ENCODE peak calls at places on chromosomes 13 and 19, in seven cellular contexts. S is Calu3, B is dorsolateral prefrontal cortex, U is colonic mucosa, Q is Caco-2, C is transverse colon, R is fibroblast of pulmonary artery. H is an unnamed sample.

GRCh38 chr13:41621716-41622508 is 164.6 kb downstream of the RGCC start:
- DNase-seq in S (no peak), B (no peak), U (no peak), Q (peak), C (no peak), R (peak), H (no peak)

GRCh38 chr19:5691930-5692784 is 2.1 kb downstream of the RPL36 start:
- DNase-seq in S (no peak), B (no peak), U (no peak), Q (no peak), C (no peak), R (no peak), H (peak)

GRCh38 chr19:20367811-20368294 is 197.7 kb downstream of the ZNF737 start:
- DNase-seq in S (no peak), B (peak), U (no peak), Q (no peak), C (no peak), R (no peak), H (no peak)

GRCh38 chr13:23449386-23450162 is 16.1 kb upstream of the SACS start:
- DNase-seq in S (no peak), B (no peak), U (no peak), Q (no peak), C (no peak), R (no peak), H (no peak)

GRCh38 chr13:42011601-42012401 is 36.6 kb upstream of the DGKH start:
- DNase-seq in S (peak), B (no peak), U (no peak), Q (peak), C (no peak), R (no peak), H (peak)

GRCh38 chr13:46893221-46893620 is 3.6 kb downstream of the HTR2A start:
- DNase-seq in S (no peak), B (no peak), U (no peak), Q (no peak), C (no peak), R (no peak), H (no peak)

GRCh38 chr13:34749046-34749445 is 193.0 kb upstream of the NBEA start:
- DNase-seq in S (no peak), B (no peak), U (no peak), Q (no peak), C (no peak), R (no peak), H (no peak)

GRCh38 chr13:25881946-25882574 is 169.8 kb downstream of the SHISA2 start:
- DNase-seq in S (no peak), B (no peak), U (no peak), Q (peak), C (no peak), R (no peak), H (no peak)

GRCh38 chr13:78428646-78429045 is 174.7 kb downstream of the POU4F1 start:
- DNase-seq in S (no peak), B (no peak), U (no peak), Q (no peak), C (no peak), R (no peak), H (no peak)

GRCh38 chr13:113864303-113864890 is 521 bp upstream of the GAS6 start:
- DNase-seq in S (no peak), B (no peak), U (peak), Q (no peak), C (no peak), R (no peak), H (peak)

DNA sequence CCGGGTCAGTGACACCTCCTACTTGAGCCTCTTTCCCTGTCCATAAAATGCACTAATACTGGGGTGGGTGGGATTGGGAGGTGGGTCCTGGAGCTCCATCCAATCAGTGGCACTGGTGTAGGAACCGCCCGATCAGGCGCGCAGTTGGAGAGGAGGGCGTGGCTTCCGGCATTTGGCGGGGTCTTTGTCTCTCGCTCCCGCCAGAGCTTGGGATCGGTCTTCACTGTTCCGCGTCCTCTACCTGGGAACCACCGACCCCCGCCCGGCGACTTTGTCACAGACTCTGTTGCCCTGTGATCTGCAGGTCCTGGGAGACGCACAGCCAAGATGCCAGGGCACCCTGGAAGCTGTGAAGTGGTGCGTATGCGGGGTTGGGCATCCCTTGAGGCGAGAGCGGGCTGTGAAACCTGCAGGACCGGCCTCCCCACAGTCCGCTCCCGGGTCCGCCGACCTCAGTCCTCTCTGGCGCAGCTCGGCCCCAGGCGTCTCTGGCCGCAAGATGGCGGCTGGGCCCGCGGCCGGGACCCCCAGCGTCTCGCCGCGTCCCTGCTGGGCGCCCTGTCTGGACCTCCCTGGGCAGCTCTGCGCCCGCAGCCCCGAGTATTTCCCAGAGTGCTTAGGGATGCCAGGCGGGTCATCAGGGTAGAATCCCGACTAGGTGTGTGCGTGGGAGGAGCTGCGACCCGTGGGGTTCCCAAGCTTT is 41.6 kb upstream of the ZNF730 start:
- DNase-seq in S (no peak), B (peak), U (peak), Q (peak), C (peak), R (peak), H (no peak)
- TF ChIP-seq CTCF in S (no peak), B (no peak), U (no peak), Q (no peak), C (no peak), R (no peak), H (no peak)

GRCh38 chr13:45468676-45469075 is 3.9 kb downstream of the COG3 start:
- DNase-seq in S (no peak), B (no peak), U (peak), Q (no peak), C (peak), R (no peak), H (no peak)

GRCh38 chr13:45464687-45465453 is at the start of gene COG3:
- DNase-seq in S (peak), B (peak), U (peak), Q (peak), C (peak), R (peak), H (peak)

GRCh38 chr13:45466359-45466758 is 1.6 kb downstream of the COG3 start:
- DNase-seq in S (no peak), B (no peak), U (no peak), Q (no peak), C (no peak), R (no peak), H (no peak)

DNA sequence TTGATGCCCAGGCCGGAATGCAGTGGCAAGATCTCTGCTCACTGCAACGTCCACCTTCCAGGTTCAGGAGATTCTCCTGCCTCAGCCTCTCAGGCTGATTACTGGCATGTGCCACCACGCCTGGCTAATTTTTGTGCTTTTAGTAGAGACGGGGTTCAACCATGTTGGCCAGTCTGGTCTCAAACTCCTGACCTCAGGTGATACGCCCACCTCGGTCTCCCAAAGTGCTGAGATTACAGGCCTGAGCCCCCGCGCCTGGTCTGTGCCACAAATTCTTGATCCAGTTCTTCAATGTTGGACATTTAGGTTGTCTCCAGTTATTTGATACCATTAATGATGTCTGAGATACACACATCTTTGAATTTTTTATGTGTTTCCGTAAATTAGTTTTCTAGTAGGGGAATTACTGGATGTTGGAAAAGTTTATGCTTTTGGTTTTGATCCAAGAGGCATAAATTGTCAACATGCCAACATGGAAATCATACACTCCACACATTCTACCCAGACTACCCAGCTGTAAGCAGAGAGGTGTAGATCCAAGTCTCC is 525 bp upstream of the COG3 start:
- DNase-seq in S (no peak), B (no peak), U (peak), Q (no peak), C (peak), R (no peak), H (no peak)
- TF ChIP-seq CTCF in S (no peak), B (no peak), U (no peak), Q (no peak), C (peak), R (peak), H (no peak)

GRCh38 chr13:107395927-107396757 is 819.2 kb downstream of the LIG4 start:
- DNase-seq in S (no peak), B (no peak), U (no peak), Q (no peak), C (no peak), R (no peak), H (no peak)
- TF ChIP-seq CTCF in S (no peak), B (no peak), U (no peak), Q (no peak), C (no peak), R (no peak), H (no peak)

GRCh38 chr19:41352609-41353465 is 885 bp downstream of the TGFB1 start:
- DNase-seq in S (peak), B (no peak), U (peak), Q (peak), C (peak), R (peak), H (peak)
- TF ChIP-seq CTCF in S (peak), B (peak), U (peak), Q (peak), C (peak), R (peak), H (peak)

GRCh38 chr13:48078251-48078656 is 16.6 kb downstream of the MED4 start:
- DNase-seq in S (peak), B (no peak), U (no peak), Q (peak), C (peak), R (peak), H (peak)
- TF ChIP-seq CTCF in S (no peak), B (no peak), U (no peak), Q (peak), C (no peak), R (peak), H (peak)

DNA sequence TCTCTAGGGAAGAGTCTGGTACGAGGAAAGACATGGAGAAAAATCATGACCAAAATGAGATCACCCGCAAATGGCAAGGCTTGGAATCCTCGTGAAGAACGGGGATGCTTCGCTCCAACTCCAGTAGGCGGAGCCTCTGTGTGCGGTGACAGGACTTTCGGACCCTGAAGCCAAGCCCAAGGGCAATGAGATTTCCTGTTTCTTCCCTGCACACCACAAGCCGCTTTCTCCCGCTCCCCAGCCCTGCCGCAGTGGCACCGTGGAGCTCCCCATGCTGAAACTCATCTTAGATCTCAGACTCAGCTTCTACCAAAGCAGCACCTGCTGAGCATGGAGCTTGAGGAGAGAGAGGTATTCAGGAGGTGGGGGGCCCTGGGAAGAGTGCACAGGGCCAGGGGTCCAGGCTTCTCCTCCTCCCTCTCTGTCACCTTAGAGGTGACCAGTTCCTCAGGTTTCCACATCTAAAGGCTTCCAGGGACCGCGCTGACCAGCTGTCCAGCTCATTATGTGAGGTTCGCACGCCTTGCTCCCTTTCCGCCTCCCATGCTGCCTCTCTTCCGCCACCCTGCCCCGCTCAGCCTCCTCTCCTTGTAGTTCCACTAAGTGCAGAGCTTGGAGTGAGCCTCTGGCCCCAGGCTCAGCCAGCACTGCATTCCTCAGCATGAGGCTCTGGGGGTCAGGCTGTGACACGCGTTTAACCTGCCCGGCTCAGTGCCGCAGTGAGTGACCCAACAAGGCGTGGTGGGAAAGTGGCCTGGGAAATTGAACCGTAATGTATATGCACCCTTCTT is 153.8 kb upstream of the SOX1 start:
- DNase-seq in S (no peak), B (no peak), U (peak), Q (no peak), C (no peak), R (no peak), H (no peak)
- TF ChIP-seq CTCF in S (no peak), B (no peak), U (no peak), Q (no peak), C (no peak), R (no peak), H (no peak)

GRCh38 chr13:48475230-48475629 is 57.6 kb downstream of the RCBTB2 start:
- DNase-seq in S (no peak), B (no peak), U (no peak), Q (no peak), C (no peak), R (no peak), H (no peak)
- TF ChIP-seq CTCF in S (no peak), B (no peak), U (no peak), Q (no peak), C (no peak), R (no peak), H (no peak)

DNA sequence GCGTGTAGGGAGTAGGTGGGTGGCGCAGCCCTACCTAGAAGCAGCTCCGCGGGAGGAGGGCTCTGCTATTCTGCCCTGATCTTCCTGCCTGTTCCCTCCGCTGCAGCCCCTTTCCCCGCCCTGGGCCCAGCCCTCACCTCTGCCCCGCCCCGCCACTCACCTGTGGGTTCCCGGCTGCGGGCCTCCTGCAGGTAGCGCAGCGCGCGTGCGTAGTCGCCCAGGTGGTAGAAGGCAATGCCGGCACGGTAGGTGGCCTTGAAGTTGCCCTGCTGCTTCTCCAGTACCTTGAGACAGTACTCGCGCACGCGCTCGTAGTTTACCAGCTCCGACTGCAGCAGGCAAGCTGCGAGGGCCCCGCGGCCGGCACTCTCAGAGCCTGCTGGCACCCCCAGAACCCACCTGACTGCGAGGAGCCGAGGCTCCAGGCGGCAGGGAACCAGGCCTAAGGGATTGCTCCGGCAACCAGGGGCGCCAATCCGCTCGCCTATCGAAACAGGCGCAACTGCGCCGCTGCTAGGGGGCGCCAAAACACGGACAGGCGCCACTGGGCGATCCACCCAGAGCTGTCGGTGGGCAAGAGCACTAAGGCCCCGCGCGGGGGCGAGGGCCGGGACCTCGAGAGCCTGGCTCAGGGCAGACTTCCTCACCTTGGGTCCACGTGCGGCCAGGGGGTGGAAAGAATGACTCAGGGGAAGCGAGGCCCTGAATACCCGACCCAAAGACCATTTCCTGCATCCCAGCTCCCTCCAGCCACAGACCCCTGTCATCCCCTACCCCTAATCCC is 965 bp downstream of the TTC9B start:
- DNase-seq in S (peak), B (no peak), U (peak), Q (peak), C (peak), R (no peak), H (no peak)
- TF ChIP-seq CTCF in S (peak), B (peak), U (peak), Q (peak), C (peak), R (peak), H (peak)